ENCODE peak calls at places on chromosomes 4 and X, in five cellular contexts. F, Q, S, T and H are unnamed samples.

GRCh38 chr4:86453044-86453501 is 93.2 kb upstream of the MAPK10 start:
- DNase-seq in F (no peak), Q (peak; percentile 44), S (no peak), T (peak; percentile 40), H (no peak)

GRCh38 chr4:169005453-169006099 is 4.5 kb downstream of the CBR4 start:
- DNase-seq in F (no peak), Q (no peak), S (no peak), T (no peak), H (no peak)

GRCh38 chr4:25900901-25901500 is 13.0 kb upstream of the SMIM20 start:
- DNase-seq in F (no peak), Q (peak; percentile 26), S (no peak), T (no peak), H (no peak)

GRCh38 chr4:40656221-40656863 is 26.7 kb upstream of the RBM47 start:
- DNase-seq in F (no peak), Q (no peak), S (no peak), T (no peak), H (no peak)

GRCh38 chr4:106080376-106080775 is 185.1 kb downstream of the NPNT start:
- DNase-seq in F (no peak), Q (no peak), S (no peak), T (no peak), H (no peak)

GRCh38 chr4:118904935-118905334 is 16.3 kb downstream of the SYNPO2 start:
- DNase-seq in F (no peak), Q (no peak), S (no peak), T (no peak), H (no peak)

GRCh38 chrX:39841604-39842003 is 256.2 kb downstream of the BCOR start:
- DNase-seq in F (no peak), Q (no peak), S (no peak), T (no peak), H (no peak)

GRCh38 chr4:174358823-174359222 is 75.1 kb downstream of the CEP44 start:
- DNase-seq in F (no peak), Q (no peak), S (no peak), T (no peak), H (no peak)

GRCh38 chr4:137032242-137032641 is 500.1 kb downstream of the PCDH18 start:
- DNase-seq in F (no peak), Q (no peak), S (no peak), T (no peak), H (no peak)

GRCh38 chrX:53048169-53049126 is at the start of gene GPR173:
- DNase-seq in F (no peak), Q (peak; percentile 28), S (peak; percentile 50), T (peak; percentile 36), H (peak; percentile 43)

GRCh38 chr4:184358521-184359232 is 115.7 kb downstream of the IRF2 start:
- DNase-seq in F (no peak), Q (no peak), S (no peak), T (no peak), H (no peak)

GRCh38 chr4:123116412-123116811 is 194.0 kb upstream of the NUDT6 start:
- DNase-seq in F (no peak), Q (no peak), S (no peak), T (no peak), H (no peak)

GRCh38 chr4:39706334-39706733 is 8.4 kb downstream of the UBE2K start:
- DNase-seq in F (peak; percentile 76), Q (peak; percentile 30), S (no peak), T (peak; percentile 54), H (no peak)

GRCh38 chr4:110085131-110085530 is 113.3 kb downstream of the ELOVL6 start:
- DNase-seq in F (no peak), Q (no peak), S (peak; percentile 29), T (peak; percentile 22), H (no peak)

GRCh38 chrX:81779701-81780100 is 577.8 kb downstream of the SH3BGRL start:
- DNase-seq in F (no peak), Q (no peak), S (no peak), T (no peak), H (no peak)

GRCh38 chr4:130080872-130081451 is 985.0 kb downstream of the C4orf33 start:
- DNase-seq in F (peak; percentile 56), Q (no peak), S (no peak), T (no peak), H (no peak)

GRCh38 chrX:143873343-143873742 is 10.5 kb upstream of the UBE2NL start:
- DNase-seq in F (no peak), Q (no peak), S (no peak), T (no peak), H (no peak)

GRCh38 chr4:140856692-140857091 is 100.5 kb upstream of the TBC1D9 start:
- DNase-seq in F (no peak), Q (no peak), S (no peak), T (peak; percentile 30), H (peak; percentile 49)

GRCh38 chrX:2967584-2967983 is 38.4 kb upstream of the ARSD start:
- DNase-seq in F (no peak), Q (no peak), S (no peak), T (no peak), H (no peak)

GRCh38 chr4:145520172-145520571 is 38.5 kb downstream of the SMAD1 start:
- DNase-seq in F (no peak), Q (no peak), S (no peak), T (no peak), H (no peak)

GRCh38 chr4:177441061-177441802 is 1.0 kb downstream of the AGA start:
- DNase-seq in F (no peak), Q (no peak), S (no peak), T (no peak), H (no peak)

GRCh38 chr4:183633476-183634058 is 25.4 kb downstream of the RWDD4 start:
- DNase-seq in F (no peak), Q (no peak), S (no peak), T (no peak), H (no peak)

GRCh38 chrX:100368167-100368566 is 41.9 kb downstream of the PCDH19 start:
- DNase-seq in F (peak; percentile 37), Q (no peak), S (peak; percentile 52), T (no peak), H (no peak)

GRCh38 chr4:47209833-47210232 is 178.5 kb downstream of the GABRB1 start:
- DNase-seq in F (no peak), Q (no peak), S (no peak), T (no peak), H (no peak)

GRCh38 chrX:118493653-118494297 is 1.8 kb upstream of the DOCK11 start:
- DNase-seq in F (no peak), Q (no peak), S (no peak), T (no peak), H (no peak)

GRCh38 chrX:314781-315595 is 3.6 kb downstream of the GTPBP6 start:
- DNase-seq in F (peak; percentile 53), Q (no peak), S (no peak), T (no peak), H (no peak)

GRCh38 chr4:74262522-74262921 is 45.7 kb upstream of the EPGN start:
- DNase-seq in F (no peak), Q (no peak), S (no peak), T (no peak), H (no peak)

GRCh38 chrX:77389891-77390290 is 57.3 kb upstream of the FGF16 start:
- DNase-seq in F (no peak), Q (no peak), S (no peak), T (no peak), H (no peak)

GRCh38 chr4:140109626-140110213 is 44.3 kb downstream of the MAML3 start:
- DNase-seq in F (no peak), Q (no peak), S (no peak), T (no peak), H (no peak)

GRCh38 chr4:128573781-128574508 is 235.6 kb upstream of the JADE1 start:
- DNase-seq in F (no peak), Q (no peak), S (peak; percentile 74), T (no peak), H (no peak)

GRCh38 chrX:17547658-17548057 is 172.7 kb downstream of the NHS start:
- DNase-seq in F (peak; percentile 50), Q (peak; percentile 21), S (peak; percentile 60), T (peak; percentile 8), H (no peak)

GRCh38 chr4:79623125-79623905 is 215.3 kb upstream of the GK2 start:
- DNase-seq in F (no peak), Q (no peak), S (no peak), T (no peak), H (no peak)

GRCh38 chrX:11241720-11242119 is 51.5 kb upstream of the AMELX start:
- DNase-seq in F (no peak), Q (no peak), S (no peak), T (no peak), H (no peak)

GRCh38 chrX:46710927-46711623 is 47.8 kb downstream of the SLC9A7 start:
- DNase-seq in F (no peak), Q (no peak), S (no peak), T (no peak), H (no peak)

GRCh38 chr4:54781771-54782170 is 124.0 kb downstream of the KIT start:
- DNase-seq in F (no peak), Q (peak; percentile 43), S (no peak), T (peak; percentile 45), H (no peak)

GRCh38 chr4:186827542-186827887 is 103.9 kb upstream of the FAT1 start:
- DNase-seq in F (no peak), Q (no peak), S (no peak), T (no peak), H (no peak)
- H3K4me3 ChIP-seq in F (no peak overlapping the region), Q (no peak overlapping the region), S (no peak overlapping the region), T (no peak overlapping the region), H (no peak overlapping the region)

DNA sequence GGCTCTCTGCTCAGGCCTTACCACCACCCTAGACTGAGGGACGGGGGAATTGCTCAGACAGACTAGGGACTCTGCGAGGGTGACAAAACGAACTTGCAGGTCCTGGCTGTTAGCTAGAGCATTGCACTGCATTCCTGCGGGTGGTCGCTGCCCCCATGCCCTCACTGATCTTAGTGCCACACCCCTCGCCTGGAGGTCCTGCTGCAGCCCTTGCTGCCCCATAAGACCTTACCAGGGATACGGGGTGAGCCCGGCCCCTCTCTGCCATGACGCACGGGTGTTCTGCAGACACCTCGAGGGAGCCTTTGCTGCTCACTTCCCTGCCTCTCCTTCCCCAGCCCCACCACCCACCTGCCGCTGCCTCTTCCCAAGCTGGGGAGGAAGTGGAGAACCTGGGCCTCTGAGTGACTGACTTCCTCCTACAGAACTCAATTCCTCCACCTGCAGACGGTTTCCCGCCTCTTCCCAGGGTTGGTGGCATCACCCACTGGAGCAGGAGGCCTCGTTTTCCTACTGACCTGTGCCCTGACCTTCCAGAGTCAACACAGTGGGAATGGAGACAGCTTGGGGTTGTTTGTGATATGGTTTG is 19.8 kb upstream of the TBC1D14 start:
- DNase-seq in F (no peak), Q (no peak), S (no peak), T (no peak), H (no peak)
- H3K4me3 ChIP-seq in F (no peak overlapping the region), Q (no peak overlapping the region), S (no peak overlapping the region), T (no peak overlapping the region), H (no peak overlapping the region)

GRCh38 chrX:153926594-153926862 is 464 bp upstream of the ARHGAP4 start:
- DNase-seq in F (no peak), Q (no peak), S (no peak), T (no peak), H (no peak)
- H3K4me3 ChIP-seq in F (no peak overlapping the region), Q (peak overlapping the region; percentile 71), S (no peak overlapping the region), T (peak overlapping the region; percentile 66), H (peak overlapping the region; percentile 43)

GRCh38 chr4:52546449-52546848 is 112.7 kb downstream of the USP46 start:
- DNase-seq in F (no peak), Q (no peak), S (no peak), T (no peak), H (no peak)

GRCh38 chr4:52548818-52549570 is 110.1 kb downstream of the USP46 start:
- DNase-seq in F (no peak), Q (no peak), S (no peak), T (no peak), H (no peak)

GRCh38 chr4:52550186-52550585 is 108.9 kb downstream of the USP46 start:
- DNase-seq in F (no peak), Q (no peak), S (peak; percentile 12), T (no peak), H (no peak)

GRCh38 chr4:52545099-52546069 is 113.7 kb downstream of the USP46 start:
- DNase-seq in F (peak; percentile 79), Q (peak; percentile 73), S (peak; percentile 65), T (peak; percentile 75), H (peak; percentile 49)
- H3K4me3 ChIP-seq in F (no peak overlapping the region), Q (no peak overlapping the region), S (no peak overlapping the region), T (peak overlapping the region; percentile 4), H (no peak overlapping the region)